ENCODE peak calls at places on chromosomes 12 and 14, in six cellular contexts. One of them, this sample, is unnamed.
A peak's percentile ranks its signal among the peaks of the same experiment; 100 is the strongest.

GRCh38 chr12:68240975-68241374 is 12.4 kb downstream of the IL22 start:
- DNase-seq in A549: no peak
- DNase-seq in fibroblast of lung: peak; percentile 51
- DNase-seq in ascending aorta: no peak
- DNase-seq in endothelial cell of umbilical vein: peak; percentile 8
- DNase-seq in IMR-90: peak; percentile 57
- DNase-seq in this sample: no peak

GRCh38 chr12:3168775-3169221 is 91.6 kb downstream of the TSPAN9 start:
- DNase-seq in A549: peak; percentile 88
- DNase-seq in fibroblast of lung: peak; percentile 83
- DNase-seq in ascending aorta: no peak
- DNase-seq in endothelial cell of umbilical vein: no peak
- DNase-seq in IMR-90: peak; percentile 99
- DNase-seq in this sample: peak; percentile 90

GRCh38 chr14:105989746-105990302 is 463.4 kb downstream of the TMEM121 start:
- DNase-seq in A549: no peak
- DNase-seq in fibroblast of lung: no peak
- DNase-seq in ascending aorta: no peak
- DNase-seq in endothelial cell of umbilical vein: no peak
- DNase-seq in IMR-90: no peak
- DNase-seq in this sample: no peak

GRCh38 chr12:114025935-114026334 is 59.8 kb upstream of the RBM19 start:
- DNase-seq in A549: no peak
- DNase-seq in fibroblast of lung: no peak
- DNase-seq in ascending aorta: no peak
- DNase-seq in endothelial cell of umbilical vein: no peak
- DNase-seq in IMR-90: no peak
- DNase-seq in this sample: no peak

GRCh38 chr12:71661977-71662522 is 1.6 kb downstream of the ZFC3H1 start:
- DNase-seq in A549: no peak
- DNase-seq in fibroblast of lung: peak; percentile 53
- DNase-seq in ascending aorta: no peak
- DNase-seq in endothelial cell of umbilical vein: peak; percentile 54
- DNase-seq in IMR-90: peak; percentile 84
- DNase-seq in this sample: peak; percentile 50

GRCh38 chr12:116006141-116006540 is 271.4 kb downstream of the MED13L start:
- DNase-seq in A549: no peak
- DNase-seq in fibroblast of lung: no peak
- DNase-seq in ascending aorta: no peak
- DNase-seq in endothelial cell of umbilical vein: no peak
- DNase-seq in IMR-90: no peak
- DNase-seq in this sample: no peak

GRCh38 chr14:91380610-91381371 is 36.8 kb downstream of the CCDC88C start:
- DNase-seq in A549: no peak
- DNase-seq in fibroblast of lung: peak; percentile 72
- DNase-seq in ascending aorta: no peak
- DNase-seq in endothelial cell of umbilical vein: peak; percentile 19
- DNase-seq in IMR-90: no peak
- DNase-seq in this sample: no peak

GRCh38 chr12:121579190-121579791 is 1.5 kb downstream of the KDM2B start:
- DNase-seq in A549: no peak
- DNase-seq in fibroblast of lung: no peak
- DNase-seq in ascending aorta: peak; percentile 66
- DNase-seq in endothelial cell of umbilical vein: no peak
- DNase-seq in IMR-90: no peak
- DNase-seq in this sample: no peak

GRCh38 chr12:119644930-119645329 is 23.0 kb upstream of the PRKAB1 start:
- DNase-seq in A549: no peak
- DNase-seq in fibroblast of lung: no peak
- DNase-seq in ascending aorta: no peak
- DNase-seq in endothelial cell of umbilical vein: no peak
- DNase-seq in IMR-90: no peak
- DNase-seq in this sample: no peak

GRCh38 chr12:64077922-64078321 is 144.2 kb downstream of the KICS2 start:
- DNase-seq in A549: peak; percentile 34
- DNase-seq in fibroblast of lung: no peak
- DNase-seq in ascending aorta: no peak
- DNase-seq in endothelial cell of umbilical vein: peak; percentile 15
- DNase-seq in IMR-90: no peak
- DNase-seq in this sample: no peak

GRCh38 chr12:120474092-120474960 is 4.8 kb upstream of the SRSF9 start:
- DNase-seq in A549: peak; percentile 62
- DNase-seq in fibroblast of lung: no peak
- DNase-seq in ascending aorta: peak; percentile 68
- DNase-seq in endothelial cell of umbilical vein: peak; percentile 53
- DNase-seq in IMR-90: peak; percentile 80
- DNase-seq in this sample: no peak

DNA sequence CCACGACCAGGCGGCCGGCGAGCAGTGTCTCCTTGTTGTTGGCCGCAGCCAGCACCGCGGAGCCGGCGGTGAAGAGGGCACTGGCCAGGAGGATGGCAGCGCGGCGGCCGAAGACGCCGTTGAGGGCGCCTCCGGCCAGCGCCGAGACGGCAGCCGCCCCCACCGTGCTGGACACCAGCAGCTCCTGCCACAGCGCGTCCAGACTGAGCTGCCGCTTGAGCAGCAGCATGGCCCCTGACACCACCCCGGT is 691 bp downstream of the SLC2A13 start:
- DNase-seq in A549: no peak
- DNase-seq in fibroblast of lung: peak; percentile 24
- DNase-seq in ascending aorta: peak; percentile 71
- DNase-seq in endothelial cell of umbilical vein: no peak
- DNase-seq in IMR-90: no peak
- DNase-seq in this sample: no peak
- H3K27ac ChIP-seq in A549: peak overlapping the region; percentile 89
- H3K27ac ChIP-seq in fibroblast of lung: peak overlapping the region; percentile 58
- H3K27ac ChIP-seq in ascending aorta: peak overlapping the region; percentile 90
- H3K27ac ChIP-seq in endothelial cell of umbilical vein: no peak overlapping the region
- H3K27ac ChIP-seq in IMR-90: peak overlapping the region; percentile 21
- H3K27ac ChIP-seq in this sample: no peak overlapping the region

GRCh38 chr14:37203423-37203822 is 5.7 kb downstream of the MIPOL1 start:
- DNase-seq in A549: no peak
- DNase-seq in fibroblast of lung: no peak
- DNase-seq in ascending aorta: no peak
- DNase-seq in endothelial cell of umbilical vein: no peak
- DNase-seq in IMR-90: no peak
- DNase-seq in this sample: no peak
- H3K4me3 ChIP-seq in A549: no peak overlapping the region
- H3K4me3 ChIP-seq in fibroblast of lung: no peak overlapping the region
- H3K4me3 ChIP-seq in ascending aorta: no peak overlapping the region
- H3K4me3 ChIP-seq in endothelial cell of umbilical vein: no peak overlapping the region
- H3K4me3 ChIP-seq in IMR-90: no peak overlapping the region
- H3K4me3 ChIP-seq in this sample: no peak overlapping the region

GRCh38 chr14:32908487-32909084 is 30.1 kb upstream of the NPAS3 start:
- DNase-seq in A549: no peak
- DNase-seq in fibroblast of lung: no peak
- DNase-seq in ascending aorta: no peak
- DNase-seq in endothelial cell of umbilical vein: no peak
- DNase-seq in IMR-90: no peak
- DNase-seq in this sample: no peak

DNA sequence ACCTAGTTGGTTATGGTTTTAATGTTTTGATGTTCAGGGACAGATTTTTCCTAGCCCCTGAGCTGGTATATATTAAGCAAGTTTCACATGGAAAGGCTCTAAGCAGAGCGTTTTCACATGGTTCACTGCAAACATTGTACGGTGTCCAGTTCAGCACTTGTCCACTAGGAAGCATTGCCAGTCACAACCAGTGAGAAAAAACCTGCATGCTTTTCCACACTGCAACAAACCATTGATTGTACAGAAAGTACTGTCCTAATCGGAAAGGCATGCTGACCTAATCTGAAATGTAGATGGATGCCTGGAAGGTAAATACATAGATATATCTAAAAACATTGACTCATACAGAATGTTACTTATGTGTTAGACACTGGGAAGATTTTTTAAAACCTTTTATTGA is 25.0 kb upstream of the NPAS3 start:
- DNase-seq in A549: no peak
- DNase-seq in fibroblast of lung: no peak
- DNase-seq in ascending aorta: no peak
- DNase-seq in endothelial cell of umbilical vein: no peak
- DNase-seq in IMR-90: no peak
- DNase-seq in this sample: no peak
- TF ChIP-seq CTCF in A549: no peak
- TF ChIP-seq CTCF in fibroblast of lung: no peak
- TF ChIP-seq CTCF in ascending aorta: peak; percentile 13
- TF ChIP-seq CTCF in endothelial cell of umbilical vein: no peak
- TF ChIP-seq CTCF in IMR-90: no peak
- TF ChIP-seq CTCF in this sample: peak; percentile 11

GRCh38 chr12:88775742-88776151 is 195.5 kb upstream of the KITLG start:
- DNase-seq in A549: no peak
- DNase-seq in fibroblast of lung: no peak
- DNase-seq in ascending aorta: no peak
- DNase-seq in endothelial cell of umbilical vein: peak; percentile 54
- DNase-seq in IMR-90: no peak
- DNase-seq in this sample: no peak
- H3K27ac ChIP-seq in A549: no peak overlapping the region
- H3K27ac ChIP-seq in fibroblast of lung: no peak overlapping the region
- H3K27ac ChIP-seq in ascending aorta: no peak overlapping the region
- H3K27ac ChIP-seq in endothelial cell of umbilical vein: no peak overlapping the region
- H3K27ac ChIP-seq in IMR-90: no peak overlapping the region
- H3K27ac ChIP-seq in this sample: no peak overlapping the region

GRCh38 chr14:61698216-61698980 is 3.1 kb downstream of the HIF1A start:
- DNase-seq in A549: no peak
- DNase-seq in fibroblast of lung: no peak
- DNase-seq in ascending aorta: no peak
- DNase-seq in endothelial cell of umbilical vein: peak; percentile 48
- DNase-seq in IMR-90: no peak
- DNase-seq in this sample: no peak

GRCh38 chr14:61701946-61702345 is 6.6 kb downstream of the HIF1A start:
- DNase-seq in A549: no peak
- DNase-seq in fibroblast of lung: no peak
- DNase-seq in ascending aorta: no peak
- DNase-seq in endothelial cell of umbilical vein: no peak
- DNase-seq in IMR-90: no peak
- DNase-seq in this sample: no peak

GRCh38 chr14:61703342-61704129 is 8.2 kb downstream of the HIF1A start:
- DNase-seq in A549: no peak
- DNase-seq in fibroblast of lung: no peak
- DNase-seq in ascending aorta: no peak
- DNase-seq in endothelial cell of umbilical vein: no peak
- DNase-seq in IMR-90: no peak
- DNase-seq in this sample: no peak

GRCh38 chr14:61699092-61699491 is 3.8 kb downstream of the HIF1A start:
- DNase-seq in A549: no peak
- DNase-seq in fibroblast of lung: no peak
- DNase-seq in ascending aorta: no peak
- DNase-seq in endothelial cell of umbilical vein: no peak
- DNase-seq in IMR-90: no peak
- DNase-seq in this sample: no peak

DNA sequence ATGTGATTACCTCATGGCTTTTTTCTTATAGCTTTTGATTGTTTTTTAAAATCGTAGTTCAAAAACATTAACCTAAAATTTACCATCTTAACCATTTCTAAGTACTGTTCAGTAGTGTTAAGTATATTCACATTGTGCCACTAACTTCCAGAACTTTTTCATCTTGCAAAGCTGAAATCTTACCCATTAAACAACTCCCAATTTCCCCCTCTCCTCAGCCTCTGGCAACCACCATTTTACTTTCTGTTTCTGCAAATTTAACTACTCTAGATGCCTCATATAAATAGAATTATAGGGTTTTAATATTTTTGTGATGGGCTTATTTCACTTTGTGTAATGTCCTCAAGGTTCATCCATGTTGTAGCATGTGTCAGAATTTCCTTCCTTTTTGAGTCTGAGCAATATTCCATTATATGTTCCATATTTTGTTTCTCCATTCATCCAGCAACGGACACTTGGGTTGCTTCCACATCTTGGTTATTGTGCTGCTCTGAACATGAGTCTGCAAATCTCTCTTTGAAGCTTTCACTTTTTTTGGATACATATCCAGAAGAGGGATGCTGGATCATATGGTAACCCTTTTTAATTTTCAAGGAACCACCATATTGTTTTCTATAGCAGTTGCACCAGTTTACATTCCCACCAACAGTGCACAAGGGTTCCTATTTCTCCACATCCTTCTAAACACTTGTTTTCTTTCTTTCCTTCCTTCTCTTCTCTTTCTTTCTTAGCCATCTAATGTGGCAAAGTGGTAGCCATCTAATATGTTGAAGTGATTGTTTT is 5.0 kb downstream of the HIF1A start:
- DNase-seq in A549: no peak
- DNase-seq in fibroblast of lung: no peak
- DNase-seq in ascending aorta: no peak
- DNase-seq in endothelial cell of umbilical vein: peak; percentile 28
- DNase-seq in IMR-90: no peak
- DNase-seq in this sample: no peak
- H3K4me3 ChIP-seq in A549: peak overlapping the region; percentile 88
- H3K4me3 ChIP-seq in fibroblast of lung: peak overlapping the region; percentile 17
- H3K4me3 ChIP-seq in ascending aorta: peak overlapping the region; percentile 10
- H3K4me3 ChIP-seq in endothelial cell of umbilical vein: no peak overlapping the region
- H3K4me3 ChIP-seq in IMR-90: peak overlapping the region; percentile 40
- H3K4me3 ChIP-seq in this sample: peak overlapping the region; percentile 83

DNA sequence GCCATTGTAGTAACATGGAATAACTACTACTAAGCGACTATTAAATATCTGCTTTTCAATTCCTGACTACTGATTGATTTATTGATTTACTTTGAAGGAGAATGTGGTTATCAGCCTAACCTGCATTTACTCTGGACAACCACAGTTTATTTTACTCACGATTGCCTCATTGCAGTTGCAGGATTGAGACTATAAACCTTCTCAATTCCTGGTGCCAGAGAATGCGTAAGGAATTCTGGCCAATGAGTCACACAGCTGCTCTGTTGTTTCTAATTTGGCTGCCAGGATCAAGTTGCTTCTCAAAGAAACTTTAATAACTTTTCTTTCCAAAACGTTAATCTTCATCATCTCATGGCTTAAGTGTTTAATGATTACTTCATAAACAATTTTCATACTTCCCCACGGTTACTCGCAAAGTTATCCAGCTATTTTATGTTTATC is 13.1 kb upstream of the TMTC1 start:
- DNase-seq in A549: no peak
- DNase-seq in fibroblast of lung: peak; percentile 97
- DNase-seq in ascending aorta: peak; percentile 69
- DNase-seq in endothelial cell of umbilical vein: peak; percentile 87
- DNase-seq in IMR-90: peak; percentile 97
- DNase-seq in this sample: peak; percentile 87
- TF ChIP-seq CTCF in A549: no peak
- TF ChIP-seq CTCF in fibroblast of lung: no peak
- TF ChIP-seq CTCF in ascending aorta: no peak
- TF ChIP-seq CTCF in endothelial cell of umbilical vein: no peak
- TF ChIP-seq CTCF in IMR-90: no peak
- TF ChIP-seq CTCF in this sample: no peak

GRCh38 chr14:61489002-61489401 is 167.6 kb downstream of the PRKCH start:
- DNase-seq in A549: peak; percentile 79
- DNase-seq in fibroblast of lung: peak; percentile 55
- DNase-seq in ascending aorta: no peak
- DNase-seq in endothelial cell of umbilical vein: no peak
- DNase-seq in IMR-90: no peak
- DNase-seq in this sample: no peak
- H3K27ac ChIP-seq in A549: peak overlapping the region; percentile 87
- H3K27ac ChIP-seq in fibroblast of lung: no peak overlapping the region
- H3K27ac ChIP-seq in ascending aorta: peak overlapping the region; percentile 39
- H3K27ac ChIP-seq in endothelial cell of umbilical vein: no peak overlapping the region
- H3K27ac ChIP-seq in IMR-90: no peak overlapping the region
- H3K27ac ChIP-seq in this sample: no peak overlapping the region

This sample was measured in AG04450.